ENCODE peak calls at places on chromosomes 12 and 14, in four cellular contexts. One of them, this sample, is unnamed.
A peak's percentile ranks its signal among the peaks of the same experiment; 100 is the strongest.

GRCh38 chr12:118513554-118513953 is 137.2 kb downstream of the SUDS3 start:
- DNase-seq in SK-N-SH: no peak
- DNase-seq in A549: no peak
- DNase-seq in stomach: no peak
- DNase-seq in this sample: no peak

GRCh38 chr14:31945074-31945613 is 132.0 kb upstream of the ARHGAP5 start:
- DNase-seq in SK-N-SH: peak; percentile 70
- DNase-seq in A549: no peak
- DNase-seq in stomach: no peak
- DNase-seq in this sample: no peak

GRCh38 chr12:127083028-127083949 is 1183.7 kb upstream of the TMEM132C start:
- DNase-seq in SK-N-SH: peak; percentile 28
- DNase-seq in A549: peak; percentile 79
- DNase-seq in stomach: no peak
- DNase-seq in this sample: no peak

GRCh38 chr14:75662966-75663365 is 1.9 kb downstream of the TTLL5 start:
- DNase-seq in SK-N-SH: no peak
- DNase-seq in A549: no peak
- DNase-seq in stomach: no peak
- DNase-seq in this sample: no peak

GRCh38 chr12:105983622-105984325 is 155.0 kb downstream of the NUAK1 start:
- DNase-seq in SK-N-SH: no peak
- DNase-seq in A549: no peak
- DNase-seq in stomach: no peak
- DNase-seq in this sample: no peak

GRCh38 chr14:76958975-76959710 is 69.4 kb downstream of the IRF2BPL start:
- DNase-seq in SK-N-SH: peak; percentile 77
- DNase-seq in A549: no peak
- DNase-seq in stomach: no peak
- DNase-seq in this sample: no peak

GRCh38 chr12:76790564-76791552 is 26.9 kb downstream of the ZDHHC17 start:
- DNase-seq in SK-N-SH: peak; percentile 36
- DNase-seq in A549: peak; percentile 21
- DNase-seq in stomach: no peak
- DNase-seq in this sample: no peak

GRCh38 chr12:22409071-22409951 is 74.8 kb upstream of the ST8SIA1 start:
- DNase-seq in SK-N-SH: no peak
- DNase-seq in A549: no peak
- DNase-seq in stomach: no peak
- DNase-seq in this sample: no peak

GRCh38 chr12:58727526-58727925 is 192.8 kb downstream of the LRIG3 start:
- DNase-seq in SK-N-SH: no peak
- DNase-seq in A549: no peak
- DNase-seq in stomach: no peak
- DNase-seq in this sample: no peak

GRCh38 chr12:113392988-113393579 is 10.6 kb downstream of the SDS start:
- DNase-seq in SK-N-SH: peak; percentile 46
- DNase-seq in A549: no peak
- DNase-seq in stomach: no peak
- DNase-seq in this sample: no peak

GRCh38 chr12:5560242-5560641 is 128.3 kb downstream of the NTF3 start:
- DNase-seq in SK-N-SH: no peak
- DNase-seq in A549: no peak
- DNase-seq in stomach: no peak
- DNase-seq in this sample: no peak

GRCh38 chr14:32567543-32568384 is 238.7 kb downstream of the AKAP6 start:
- DNase-seq in SK-N-SH: no peak
- DNase-seq in A549: no peak
- DNase-seq in stomach: no peak
- DNase-seq in this sample: no peak

GRCh38 chr12:57224973-57225679 is 4.4 kb upstream of the SHMT2 start:
- DNase-seq in SK-N-SH: no peak
- DNase-seq in A549: no peak
- DNase-seq in stomach: peak; percentile 64
- DNase-seq in this sample: peak; percentile 93

GRCh38 chr12:41981013-41981412 is 163.7 kb downstream of the GXYLT1 start:
- DNase-seq in SK-N-SH: no peak
- DNase-seq in A549: no peak
- DNase-seq in stomach: no peak
- DNase-seq in this sample: no peak

GRCh38 chr14:104171029-104171697 is 32.8 kb downstream of the KIF26A start:
- DNase-seq in SK-N-SH: no peak
- DNase-seq in A549: no peak
- DNase-seq in stomach: peak; percentile 50
- DNase-seq in this sample: peak; percentile 58

GRCh38 chr12:24770851-24771250 is 178.1 kb downstream of the BCAT1 start:
- DNase-seq in SK-N-SH: no peak
- DNase-seq in A549: no peak
- DNase-seq in stomach: no peak
- DNase-seq in this sample: no peak

GRCh38 chr14:39229222-39229543 is 4.5 kb upstream of the MIA2 start:
- DNase-seq in SK-N-SH: no peak
- DNase-seq in A549: no peak
- DNase-seq in stomach: no peak
- DNase-seq in this sample: no peak

GRCh38 chr12:89622115-89622514 is 86.5 kb downstream of the ATP2B1 start:
- DNase-seq in SK-N-SH: no peak
- DNase-seq in A549: no peak
- DNase-seq in stomach: no peak
- DNase-seq in this sample: no peak

GRCh38 chr14:101828038-101828437 is 66.5 kb downstream of the PPP2R5C start:
- DNase-seq in SK-N-SH: no peak
- DNase-seq in A549: no peak
- DNase-seq in stomach: no peak
- DNase-seq in this sample: no peak

GRCh38 chr14:101826359-101826758 is 64.8 kb downstream of the PPP2R5C start:
- DNase-seq in SK-N-SH: no peak
- DNase-seq in A549: no peak
- DNase-seq in stomach: no peak
- DNase-seq in this sample: no peak

GRCh38 chr14:101824339-101824727 is 62.8 kb downstream of the PPP2R5C start:
- DNase-seq in SK-N-SH: no peak
- DNase-seq in A549: no peak
- DNase-seq in stomach: no peak
- DNase-seq in this sample: no peak

GRCh38 chr14:101825797-101826196 is 64.3 kb downstream of the PPP2R5C start:
- DNase-seq in SK-N-SH: no peak
- DNase-seq in A549: no peak
- DNase-seq in stomach: no peak
- DNase-seq in this sample: no peak

DNA sequence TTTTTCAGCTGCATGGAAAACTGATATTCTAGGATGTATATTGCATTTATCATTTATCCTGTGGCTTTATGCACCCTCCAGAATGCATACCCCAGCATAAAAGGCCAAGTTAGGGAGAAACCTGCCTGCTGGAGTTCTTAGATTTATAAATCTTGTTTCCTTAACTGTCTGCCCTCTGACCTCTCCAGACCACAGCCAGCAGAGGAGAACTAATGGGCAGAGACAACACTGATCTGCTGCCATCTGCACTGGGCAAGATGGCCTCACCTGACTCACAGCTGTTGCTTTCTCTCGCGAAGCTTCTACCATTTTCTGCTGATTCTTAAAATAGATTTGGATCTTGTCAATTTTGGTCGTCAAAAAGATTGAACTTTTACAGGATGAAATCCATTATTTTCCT is 65.8 kb downstream of the PPP2R5C start:
- DNase-seq in SK-N-SH: no peak
- DNase-seq in A549: no peak
- DNase-seq in stomach: no peak
- DNase-seq in this sample: no peak
- H3K4me3 ChIP-seq in SK-N-SH: no peak overlapping the region
- H3K4me3 ChIP-seq in A549: no peak overlapping the region
- H3K4me3 ChIP-seq in stomach: no peak overlapping the region
- H3K4me3 ChIP-seq in this sample: no peak overlapping the region

DNA sequence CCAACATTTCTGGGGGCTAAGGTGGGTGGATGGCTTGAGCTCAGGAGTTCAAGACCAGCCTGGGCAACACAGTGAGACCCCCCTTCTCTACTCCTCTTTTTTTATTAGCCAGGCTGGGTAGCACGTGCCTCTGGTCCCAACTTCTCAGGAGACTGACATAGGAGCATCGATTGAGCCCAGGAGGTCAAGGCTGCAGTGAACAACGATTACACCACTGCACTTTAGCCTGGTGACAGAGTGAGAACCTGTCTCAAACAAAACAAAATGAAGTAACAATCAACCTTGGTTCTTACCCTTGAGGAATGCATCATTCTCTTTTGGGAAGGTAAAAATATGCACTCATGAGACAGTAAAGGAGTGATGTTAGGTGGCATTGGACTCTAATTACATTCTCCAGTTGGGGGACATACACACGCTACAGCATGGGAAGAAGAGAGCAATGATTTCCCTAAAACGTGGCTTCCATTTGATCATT is 3.9 kb upstream of the NIN start:
- DNase-seq in SK-N-SH: no peak
- DNase-seq in A549: no peak
- DNase-seq in stomach: no peak
- DNase-seq in this sample: no peak
- TF ChIP-seq EP300 in SK-N-SH: no peak
- TF ChIP-seq EP300 in A549: no peak
- TF ChIP-seq EP300 in stomach: no peak
- TF ChIP-seq EP300 in this sample: no peak

GRCh38 chr14:50792058-50792477 is 38.9 kb downstream of the NIN start:
- DNase-seq in SK-N-SH: peak; percentile 29
- DNase-seq in A549: no peak
- DNase-seq in stomach: no peak
- DNase-seq in this sample: no peak
- H3K4me3 ChIP-seq in SK-N-SH: no peak overlapping the region
- H3K4me3 ChIP-seq in A549: no peak overlapping the region
- H3K4me3 ChIP-seq in stomach: no peak overlapping the region
- H3K4me3 ChIP-seq in this sample: no peak overlapping the region

DNA sequence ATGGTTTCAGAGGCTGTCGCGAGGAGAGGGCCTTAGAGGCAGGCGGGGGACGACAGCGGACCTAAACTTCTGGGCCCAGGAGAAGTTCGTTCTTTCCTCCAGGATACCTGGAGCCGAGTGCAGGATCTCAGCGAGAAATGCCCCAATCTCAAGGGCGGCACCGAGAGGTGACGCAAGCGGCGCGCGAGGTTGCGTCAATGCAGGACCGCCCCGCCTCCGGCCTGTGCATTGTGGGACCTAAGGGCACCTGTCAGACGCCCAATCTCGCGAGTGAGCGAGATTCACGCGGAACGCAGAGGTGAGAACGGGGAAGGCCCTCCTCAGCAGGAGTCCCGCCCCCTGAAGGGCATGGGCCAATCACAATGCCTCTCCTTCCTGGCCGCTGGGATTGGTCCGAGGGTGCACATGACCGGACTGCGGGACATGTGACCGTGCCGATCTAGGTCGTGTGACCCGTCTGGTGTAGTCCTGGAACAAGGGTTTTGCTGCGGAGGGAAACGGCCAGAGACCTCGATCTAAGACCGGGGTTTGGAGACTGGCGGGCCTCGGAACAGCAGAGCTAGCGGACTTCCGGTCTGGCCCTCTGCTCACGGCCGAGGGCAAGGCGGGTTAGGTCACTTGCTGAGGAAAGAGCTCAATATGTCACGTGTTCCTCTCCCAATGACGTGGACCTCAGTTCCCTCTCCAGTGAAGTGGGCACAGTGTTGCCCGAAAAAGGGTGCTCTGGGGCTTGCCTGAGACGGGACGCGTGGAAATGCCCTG is 16.3 kb upstream of the DYNC1H1 start:
- DNase-seq in SK-N-SH: peak; percentile 97
- DNase-seq in A549: peak; percentile 98
- DNase-seq in stomach: peak; percentile 100
- DNase-seq in this sample: peak; percentile 99
- TF ChIP-seq EP300 in SK-N-SH: no peak
- TF ChIP-seq EP300 in A549: no peak
- TF ChIP-seq EP300 in stomach: peak; percentile 78
- TF ChIP-seq EP300 in this sample: peak; percentile 17

DNA sequence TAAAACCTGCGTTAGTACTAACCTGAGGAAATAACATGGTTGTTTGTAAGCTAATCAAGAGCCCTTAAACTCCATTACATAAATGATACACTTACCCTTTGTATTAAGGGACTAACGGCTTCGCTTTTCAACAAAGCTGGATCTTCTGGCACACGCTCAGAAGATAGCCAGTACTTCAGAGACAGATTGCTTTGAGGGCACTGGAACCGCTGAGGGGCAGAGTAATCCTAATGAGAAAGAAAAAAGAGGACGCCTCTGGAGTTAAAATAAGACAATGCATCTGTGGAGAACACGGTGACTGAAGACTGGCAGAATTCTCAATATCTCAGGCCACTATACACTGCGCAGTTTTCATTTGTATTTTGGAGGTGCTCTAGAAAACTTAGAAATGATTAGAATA is 1.5 kb upstream of the KTN1 start:
- DNase-seq in SK-N-SH: peak; percentile 12
- DNase-seq in A549: no peak
- DNase-seq in stomach: no peak
- DNase-seq in this sample: no peak
- H3K4me3 ChIP-seq in SK-N-SH: no peak overlapping the region
- H3K4me3 ChIP-seq in A549: peak overlapping the region; percentile 95
- H3K4me3 ChIP-seq in stomach: peak overlapping the region; percentile 96
- H3K4me3 ChIP-seq in this sample: peak overlapping the region; percentile 98

GRCh38 chr12:12546314-12546772 is 16.3 kb downstream of the DUSP16 start:
- DNase-seq in SK-N-SH: no peak
- DNase-seq in A549: no peak
- DNase-seq in stomach: no peak
- DNase-seq in this sample: no peak
- TF ChIP-seq EP300 in SK-N-SH: no peak
- TF ChIP-seq EP300 in A549: no peak
- TF ChIP-seq EP300 in stomach: no peak
- TF ChIP-seq EP300 in this sample: no peak

DNA sequence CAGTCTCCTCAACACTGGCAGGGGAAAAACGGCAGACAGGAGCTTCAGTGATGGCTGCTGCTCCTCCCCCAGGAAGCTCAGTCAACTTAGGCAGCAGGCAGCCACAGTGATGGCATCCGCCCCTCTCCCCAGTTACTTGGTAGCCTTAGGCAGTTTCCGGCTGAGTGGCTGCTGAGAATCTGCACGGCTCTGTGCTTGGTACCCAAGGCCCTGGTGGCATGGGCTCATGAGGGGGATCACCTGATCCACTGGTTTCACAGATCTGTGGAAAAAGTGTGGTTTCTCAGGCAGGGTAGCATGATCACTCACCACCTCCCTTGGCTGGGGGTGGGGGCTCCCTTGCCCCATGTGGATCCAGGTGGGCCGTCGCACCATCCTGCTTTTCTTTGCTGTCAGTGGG is 244.6 kb upstream of the MDGA2 start:
- DNase-seq in SK-N-SH: no peak
- DNase-seq in A549: no peak
- DNase-seq in stomach: no peak
- DNase-seq in this sample: peak; percentile 3
- H3K4me3 ChIP-seq in SK-N-SH: no peak overlapping the region
- H3K4me3 ChIP-seq in A549: no peak overlapping the region
- H3K4me3 ChIP-seq in stomach: no peak overlapping the region
- H3K4me3 ChIP-seq in this sample: no peak overlapping the region

GRCh38 chr14:35335388-35336092 is 43.4 kb downstream of the PSMA6 start:
- DNase-seq in SK-N-SH: peak; percentile 36
- DNase-seq in A549: peak; percentile 72
- DNase-seq in stomach: peak; percentile 87
- DNase-seq in this sample: peak; percentile 73
- TF ChIP-seq EP300 in SK-N-SH: no peak
- TF ChIP-seq EP300 in A549: peak; percentile 46
- TF ChIP-seq EP300 in stomach: no peak
- TF ChIP-seq EP300 in this sample: peak; percentile 77

GRCh38 chr12:54586620-54587019 is 1.8 kb downstream of the PPP1R1A start:
- DNase-seq in SK-N-SH: no peak
- DNase-seq in A549: no peak
- DNase-seq in stomach: no peak
- DNase-seq in this sample: no peak
- H3K4me3 ChIP-seq in SK-N-SH: no peak overlapping the region
- H3K4me3 ChIP-seq in A549: no peak overlapping the region
- H3K4me3 ChIP-seq in stomach: no peak overlapping the region
- H3K4me3 ChIP-seq in this sample: no peak overlapping the region